ENCODE peak calls at places on chromosome 11, in five cellular contexts. Z, M, C, Q and I are unnamed samples. For H3K4me1 and H3K36me3, the result is how much of the 10 kb centered on the place peaks cover.

GRCh38 chr11:10934293-10934850 is 76.5 kb upstream of the ZBED5 start:
- DNase-seq in Z (no peak), M (no peak), C (no peak), Q (no peak), I (peak)

GRCh38 chr11:112363527-112363926 is 102.9 kb upstream of the PLET1 start:
- DNase-seq in Z (no peak), M (peak), C (peak), Q (no peak), I (no peak)

GRCh38 chr11:17801166-17801565 is 66.6 kb downstream of the KCNC1 start:
- DNase-seq in Z (no peak), M (no peak), C (no peak), Q (no peak), I (no peak)

GRCh38 chr11:79439893-79440450 is 858 bp downstream of the TENM4 start:
- DNase-seq in Z (no peak), M (no peak), C (peak), Q (no peak), I (peak)

GRCh38 chr11:107713009-107713408 is 1.2 kb upstream of the SLN start:
- DNase-seq in Z (no peak), M (no peak), C (no peak), Q (no peak), I (no peak)

GRCh38 chr11:64372802-64373597 is 14.0 kb downstream of the RPS6KA4 start:
- DNase-seq in Z (no peak), M (no peak), C (no peak), Q (no peak), I (peak)

GRCh38 chr11:32232516-32232915 is 141.6 kb downstream of the RCN1 start:
- DNase-seq in Z (no peak), M (no peak), C (no peak), Q (no peak), I (no peak)

GRCh38 chr11:92396133-92396532 is 171.5 kb downstream of the FAT3 start:
- DNase-seq in Z (no peak), M (no peak), C (no peak), Q (no peak), I (no peak)

GRCh38 chr11:2585566-2586090 is 114.2 kb downstream of the KCNQ1OT1 start:
- DNase-seq in Z (peak), M (no peak), C (no peak), Q (no peak), I (no peak)

GRCh38 chr11:69209421-69209820 is 53.7 kb downstream of the SMIM38 start:
- DNase-seq in Z (no peak), M (no peak), C (no peak), Q (no peak), I (no peak)

GRCh38 chr11:59173080-59173963 is 1.4 kb downstream of the DTX4 start:
- DNase-seq in Z (no peak), M (peak), C (peak), Q (no peak), I (peak)

GRCh38 chr11:79249341-79249993 is 191.4 kb downstream of the TENM4 start:
- DNase-seq in Z (no peak), M (peak), C (no peak), Q (no peak), I (no peak)

GRCh38 chr11:68816917-68817419 is 24.7 kb downstream of the CPT1A start:
- DNase-seq in Z (no peak), M (no peak), C (no peak), Q (no peak), I (no peak)

GRCh38 chr11:19777342-19778102 is 64.9 kb downstream of the NAV2 start:
- DNase-seq in Z (no peak), M (peak), C (peak), Q (no peak), I (peak)

GRCh38 chr11:118912742-118913410 is 12.8 kb downstream of the BCL9L start:
- DNase-seq in Z (peak), M (peak), C (no peak), Q (no peak), I (peak)

GRCh38 chr11:82811369-82811768 is 77.7 kb upstream of the FAM181B start:
- DNase-seq in Z (no peak), M (no peak), C (no peak), Q (no peak), I (no peak)

GRCh38 chr11:42161886-42162285 is 702.4 kb upstream of the LRRC4C start:
- DNase-seq in Z (no peak), M (peak), C (no peak), Q (no peak), I (no peak)

GRCh38 chr11:113849713-113850112 is 25.7 kb downstream of the USP28 start:
- DNase-seq in Z (no peak), M (no peak), C (no peak), Q (no peak), I (no peak)

GRCh38 chr11:74412733-74413359 is 14.6 kb upstream of the PGM2L1 start:
- DNase-seq in Z (no peak), M (no peak), C (no peak), Q (no peak), I (no peak)

GRCh38 chr11:87659807-87660206 is 515.4 kb downstream of the RAB38 start:
- DNase-seq in Z (no peak), M (peak), C (no peak), Q (no peak), I (no peak)

GRCh38 chr11:123973816-123974215 is 3.8 kb downstream of the OR10S1 start:
- DNase-seq in Z (no peak), M (peak), C (no peak), Q (no peak), I (no peak)

GRCh38 chr11:35791088-35791958 is 128.7 kb downstream of the TRIM44 start:
- DNase-seq in Z (no peak), M (no peak), C (no peak), Q (no peak), I (no peak)

GRCh38 chr11:68413591-68413999 is 47.0 kb upstream of the PPP6R3 start:
- DNase-seq in Z (no peak), M (no peak), C (no peak), Q (no peak), I (no peak)

GRCh38 chr11:31643831-31644230 is 134.3 kb downstream of the ELP4 start:
- DNase-seq in Z (no peak), M (peak), C (no peak), Q (no peak), I (no peak)

GRCh38 chr11:69208190-69209037 is 52.7 kb downstream of the SMIM38 start:
- DNase-seq in Z (no peak), M (no peak), C (no peak), Q (no peak), I (no peak)

GRCh38 chr11:57321388-57321995 is 3.3 kb downstream of the TNKS1BP1 start:
- DNase-seq in Z (no peak), M (no peak), C (peak), Q (no peak), I (peak)

GRCh38 chr11:68457898-68458249 is 2.7 kb upstream of the PPP6R3 start:
- DNase-seq in Z (no peak), M (no peak), C (no peak), Q (no peak), I (peak)

GRCh38 chr11:34158661-34159060 is 53.2 kb downstream of the NAT10 start:
- DNase-seq in Z (peak), M (no peak), C (no peak), Q (no peak), I (no peak)

GRCh38 chr11:61004037-61004641 is 32.7 kb downstream of the CD6 start:
- DNase-seq in Z (no peak), M (peak), C (no peak), Q (no peak), I (no peak)

GRCh38 chr11:92596596-92597317 is 372.1 kb downstream of the FAT3 start:
- DNase-seq in Z (no peak), M (peak), C (no peak), Q (no peak), I (no peak)

GRCh38 chr11:46279393-46280099 is 2.1 kb downstream of the CREB3L1 start:
- DNase-seq in Z (no peak), M (peak), C (no peak), Q (no peak), I (peak)

GRCh38 chr11:8760896-8761295 is 78.3 kb downstream of the RPL27A start:
- DNase-seq in Z (no peak), M (peak), C (no peak), Q (no peak), I (no peak)
- H3K4me1 ChIP-seq in Z (under half), M (under half), C (under half), Q (under half), I (under half)

GRCh38 chr11:47284151-47284550 is 14.2 kb downstream of the MADD start:
- DNase-seq in Z (no peak), M (no peak), C (no peak), Q (no peak), I (no peak)
- H3K36me3 ChIP-seq in Z (half or more), M (under half), C (half or more), Q (half or more), I (half or more)

DNA sequence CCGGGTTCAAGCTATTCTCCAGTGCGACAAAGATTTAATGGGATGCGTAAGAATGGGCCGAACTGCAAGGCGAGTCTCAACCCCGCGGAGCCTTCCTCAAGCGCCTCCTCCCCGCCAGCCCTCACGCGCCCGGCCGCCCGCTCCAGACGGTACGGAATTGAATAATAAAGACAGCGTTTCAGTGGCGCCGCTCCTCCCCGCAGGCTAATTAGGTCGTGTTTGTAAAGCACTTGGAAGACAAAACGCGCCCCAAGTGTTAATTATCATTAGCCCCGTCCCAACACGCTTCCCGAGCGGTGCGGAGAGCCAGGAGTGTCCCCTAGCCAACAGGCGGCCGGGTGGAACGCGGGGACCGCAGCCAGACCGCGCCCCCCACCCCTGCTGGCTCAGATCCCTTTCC is 192.0 kb downstream of the BUD13 start:
- DNase-seq in Z (no peak), M (no peak), C (no peak), Q (no peak), I (no peak)
- H3K4me3 ChIP-seq in Z (no peak), M (no peak), C (no peak), Q (no peak), I (no peak)

GRCh38 chr11:78160557-78160956 is 21.1 kb upstream of the ALG8 start:
- DNase-seq in Z (no peak), M (no peak), C (no peak), Q (no peak), I (no peak)
- H3K4me1 ChIP-seq in Z (under half), M (under half), C (half or more), Q (under half), I (under half)

DNA sequence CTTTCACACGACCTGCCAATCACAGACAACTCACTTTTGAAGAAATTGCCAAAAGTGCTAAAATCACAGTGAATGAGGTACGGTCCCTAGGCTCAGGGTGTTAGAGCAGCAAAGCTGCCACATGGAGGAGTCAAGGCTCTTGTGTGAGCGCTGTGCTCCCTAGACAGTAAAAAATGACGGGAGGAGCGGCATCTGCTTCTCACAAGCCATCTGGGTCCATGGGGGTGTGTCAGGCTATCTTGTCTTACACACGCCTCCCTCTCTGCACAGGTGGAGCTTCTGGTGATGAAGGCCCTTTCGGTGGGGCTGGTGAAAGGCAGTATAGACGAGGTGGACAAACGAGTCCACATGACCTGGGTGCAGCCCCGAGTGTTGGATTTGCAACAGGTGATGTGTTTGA is 14.8 kb downstream of the PSMD13 start:
- DNase-seq in Z (no peak), M (no peak), C (no peak), Q (no peak), I (no peak)
- H3K36me3 ChIP-seq in Z (half or more), M (under half), C (under half), Q (under half), I (under half)